ENCODE peak calls at places on chromosome 11, in eight cellular contexts. W, N, L, V, I, U, Z and P are unnamed samples. For H3K36me3, the result is how much of the 10 kb centered on the place peaks cover.

GRCh38 chr11:116578971-116579687 is 193.7 kb downstream of the BUD13 start:
- DNase-seq in N (no peak), V (peak), Z (no peak), L (no peak), U (no peak), W (no peak), I (no peak), P (peak)

GRCh38 chr11:3738241-3738640 is 59.1 kb downstream of the NUP98 start:
- DNase-seq in W (no peak), Z (no peak), N (no peak), I (no peak), U (no peak), L (no peak), V (no peak), P (no peak)

GRCh38 chr11:25970726-25971508 is 361.0 kb upstream of the ANO3 start:
- DNase-seq in L (no peak), I (no peak), Z (no peak), W (no peak), V (no peak), U (no peak), N (peak), P (no peak)

GRCh38 chr11:5841797-5842196 is at the start of gene OR52E6:
- DNase-seq in W (no peak), Z (no peak), U (no peak), I (no peak), N (no peak), L (no peak), V (no peak), P (no peak)

GRCh38 chr11:71913716-71914115 is 14.7 kb downstream of the XNDC1N start:
- DNase-seq in W (no peak), Z (no peak), I (no peak), N (no peak), V (no peak), L (no peak), U (no peak), P (no peak)

GRCh38 chr11:130916910-130917309 is 631 bp upstream of the SNX19 start:
- DNase-seq in U (no peak), W (no peak), N (no peak), L (no peak), Z (no peak), I (no peak), V (no peak), P (no peak)

GRCh38 chr11:35163707-35164496 is 24.9 kb downstream of the CD44 start:
- DNase-seq in U (no peak), L (no peak), N (peak), Z (no peak), V (no peak), W (no peak), I (peak), P (no peak)

GRCh38 chr11:3161309-3161708 is 3.8 kb downstream of the OSBPL5 start:
- DNase-seq in V (no peak), W (no peak), U (no peak), I (no peak), N (no peak), L (peak), Z (peak), P (peak)

GRCh38 chr11:82533628-82534353 is 199.9 kb downstream of the FAM181B start:
- DNase-seq in N (no peak), I (no peak), U (no peak), L (no peak), W (no peak), Z (no peak), V (no peak), P (no peak)

GRCh38 chr11:76096552-76096951 is 109.8 kb downstream of the WNT11 start:
- DNase-seq in I (no peak), L (no peak), V (no peak), U (no peak), Z (no peak), N (no peak), W (no peak), P (no peak)

GRCh38 chr11:120317689-120318195 is 7.4 kb upstream of the TLCD5 start:
- DNase-seq in Z (no peak), U (no peak), W (no peak), I (no peak), L (no peak), N (no peak), V (no peak), P (no peak)
- H3K27ac ChIP-seq in Z (peak), U (peak), W (no peak), I (no peak), L (peak), N (no peak), V (no peak), P (peak)

GRCh38 chr11:104705475-104706195 is 192.6 kb downstream of the CASP12 start:
- DNase-seq in N (peak), V (peak), L (no peak), Z (peak), I (peak), U (no peak), W (no peak), P (peak)
- H3K4me3 ChIP-seq in N (peak), V (no peak), L (no peak), Z (no peak), I (peak), U (no peak), W (no peak), P (no peak)

DNA sequence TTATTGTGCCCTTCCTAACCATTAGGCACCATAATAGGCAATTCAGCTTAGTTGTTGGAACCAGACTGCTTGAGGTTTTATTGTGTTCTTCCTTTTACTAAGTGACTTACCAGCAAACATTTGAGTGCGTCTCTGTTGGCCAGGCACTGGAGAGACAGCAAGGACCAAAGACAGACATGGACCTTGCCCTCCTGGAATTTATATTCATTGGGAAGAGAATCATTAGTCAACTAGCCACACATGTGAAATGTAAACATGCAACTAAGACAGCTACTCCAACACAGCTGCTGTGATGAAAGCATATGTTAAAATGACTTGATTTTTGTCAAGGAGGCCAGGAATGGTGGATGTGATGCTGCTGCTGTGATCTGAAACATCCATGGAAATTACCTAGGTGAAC is 106.4 kb downstream of the TRAF6 start:
- DNase-seq in W (no peak), N (no peak), V (no peak), I (no peak), Z (no peak), L (no peak), U (no peak), P (no peak)
- H3K36me3 ChIP-seq in W (under half), N (under half), V (under half), I (under half), Z (under half), L (under half), U (under half), P (under half)

GRCh38 chr11:115222218-115222862 is 281.9 kb downstream of the CADM1 start:
- DNase-seq in U (no peak), I (no peak), L (no peak), W (peak), N (peak), Z (no peak), V (no peak), P (no peak)
- H3K27ac ChIP-seq in U (no peak), I (no peak), L (peak), W (no peak), N (peak), Z (no peak), V (no peak), P (no peak)

GRCh38 chr11:129191649-129192048 is 476 bp downstream of the ARHGAP32 start:
- DNase-seq in W (peak), Z (no peak), V (no peak), L (no peak), U (no peak), N (no peak), I (no peak), P (no peak)

GRCh38 chr11:129189646-129190045 is 2.5 kb downstream of the ARHGAP32 start:
- DNase-seq in L (no peak), Z (no peak), I (no peak), N (no peak), U (no peak), W (peak), V (no peak), P (no peak)

GRCh38 chr11:129184581-129184980 is 7.5 kb downstream of the ARHGAP32 start:
- DNase-seq in Z (no peak), W (no peak), I (no peak), U (no peak), L (no peak), V (no peak), N (no peak), P (no peak)

GRCh38 chr11:129192150-129192549 is at the start of gene ARHGAP32:
- DNase-seq in Z (no peak), W (peak), L (no peak), I (no peak), U (no peak), V (no peak), N (no peak), P (no peak)

DNA sequence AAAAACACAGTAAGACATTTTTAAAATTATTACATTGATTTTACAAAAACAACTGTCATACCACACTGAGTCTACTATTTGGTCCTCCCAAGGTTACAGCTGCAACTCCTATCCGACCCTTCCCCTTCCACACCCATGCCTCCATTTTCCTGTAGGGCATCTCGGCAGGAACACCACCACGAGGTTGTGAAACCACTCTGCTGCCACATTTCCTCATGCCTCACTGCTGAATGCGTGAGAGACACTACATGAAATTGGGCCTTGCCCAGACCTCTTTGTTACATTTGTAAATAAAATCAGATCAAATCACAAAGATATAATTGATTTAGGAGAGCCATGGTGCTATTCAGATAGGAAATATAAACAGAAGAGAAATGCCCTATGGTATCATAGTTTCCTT is 2.0 kb downstream of the ARHGAP32 start:
- DNase-seq in N (no peak), U (no peak), Z (no peak), W (peak), L (no peak), I (no peak), V (no peak), P (no peak)
- H3K4me3 ChIP-seq in N (no peak), U (no peak), Z (no peak), W (peak), L (no peak), I (no peak), V (no peak), P (no peak)